ENCODE peak calls at places on chromosomes 6 and 20, in seven cellular contexts. One of them, this sample, is unnamed.

GRCh38 chr20:835220-836045 is 1.9 kb downstream of the FAM110A start:
- DNase-seq in fibroblast of mammary gland: no peak
- DNase-seq in sigmoid colon: no peak
- DNase-seq in left lung: no peak
- DNase-seq in bronchial epithelial cell: no peak
- DNase-seq in fibroblast of pulmonary artery: no peak
- DNase-seq in IMR-90: no peak
- DNase-seq in this sample: no peak

GRCh38 chr6:152378154-152378553 is 259.0 kb downstream of the SYNE1 start:
- DNase-seq in fibroblast of mammary gland: peak
- DNase-seq in sigmoid colon: no peak
- DNase-seq in left lung: no peak
- DNase-seq in bronchial epithelial cell: peak
- DNase-seq in fibroblast of pulmonary artery: peak
- DNase-seq in IMR-90: peak
- DNase-seq in this sample: peak

GRCh38 chr6:85236636-85237035 is 213.2 kb upstream of the NT5E start:
- DNase-seq in fibroblast of mammary gland: no peak
- DNase-seq in sigmoid colon: no peak
- DNase-seq in left lung: no peak
- DNase-seq in bronchial epithelial cell: peak
- DNase-seq in fibroblast of pulmonary artery: no peak
- DNase-seq in IMR-90: peak
- DNase-seq in this sample: peak

GRCh38 chr6:119148825-119149525 is 70.5 kb upstream of the FAM184A start:
- DNase-seq in fibroblast of mammary gland: peak
- DNase-seq in sigmoid colon: no peak
- DNase-seq in left lung: no peak
- DNase-seq in bronchial epithelial cell: peak
- DNase-seq in fibroblast of pulmonary artery: no peak
- DNase-seq in IMR-90: peak
- DNase-seq in this sample: no peak

GRCh38 chr6:26552640-26553189 is 14.5 kb downstream of the HMGN4 start:
- DNase-seq in fibroblast of mammary gland: no peak
- DNase-seq in sigmoid colon: no peak
- DNase-seq in left lung: no peak
- DNase-seq in bronchial epithelial cell: no peak
- DNase-seq in fibroblast of pulmonary artery: no peak
- DNase-seq in IMR-90: no peak
- DNase-seq in this sample: no peak

GRCh38 chr6:42337985-42338572 is 113.6 kb downstream of the TRERF1 start:
- DNase-seq in fibroblast of mammary gland: no peak
- DNase-seq in sigmoid colon: no peak
- DNase-seq in left lung: no peak
- DNase-seq in bronchial epithelial cell: no peak
- DNase-seq in fibroblast of pulmonary artery: no peak
- DNase-seq in IMR-90: no peak
- DNase-seq in this sample: no peak

GRCh38 chr20:53238121-53238660 is 266.0 kb downstream of the TSHZ2 start:
- DNase-seq in fibroblast of mammary gland: peak
- DNase-seq in sigmoid colon: no peak
- DNase-seq in left lung: no peak
- DNase-seq in bronchial epithelial cell: no peak
- DNase-seq in fibroblast of pulmonary artery: peak
- DNase-seq in IMR-90: no peak
- DNase-seq in this sample: no peak

GRCh38 chr6:122832515-122833228 is 43.6 kb downstream of the SMPDL3A start:
- DNase-seq in fibroblast of mammary gland: no peak
- DNase-seq in sigmoid colon: no peak
- DNase-seq in left lung: no peak
- DNase-seq in bronchial epithelial cell: no peak
- DNase-seq in fibroblast of pulmonary artery: no peak
- DNase-seq in IMR-90: no peak
- DNase-seq in this sample: no peak

GRCh38 chr6:40806479-40806878 is 219.3 kb upstream of the LRFN2 start:
- DNase-seq in fibroblast of mammary gland: no peak
- DNase-seq in sigmoid colon: no peak
- DNase-seq in left lung: no peak
- DNase-seq in bronchial epithelial cell: no peak
- DNase-seq in fibroblast of pulmonary artery: no peak
- DNase-seq in IMR-90: no peak
- DNase-seq in this sample: no peak

GRCh38 chr6:168032383-168032760 is 34.9 kb downstream of the KIF25 start:
- DNase-seq in fibroblast of mammary gland: peak
- DNase-seq in sigmoid colon: no peak
- DNase-seq in left lung: no peak
- DNase-seq in bronchial epithelial cell: peak
- DNase-seq in fibroblast of pulmonary artery: peak
- DNase-seq in IMR-90: peak
- DNase-seq in this sample: peak
- H3K4me3 ChIP-seq in fibroblast of mammary gland: no peak
- H3K4me3 ChIP-seq in sigmoid colon: no peak
- H3K4me3 ChIP-seq in left lung: no peak
- H3K4me3 ChIP-seq in bronchial epithelial cell: no peak
- H3K4me3 ChIP-seq in fibroblast of pulmonary artery: no peak
- H3K4me3 ChIP-seq in IMR-90: no peak
- H3K4me3 ChIP-seq in this sample: no peak

DNA sequence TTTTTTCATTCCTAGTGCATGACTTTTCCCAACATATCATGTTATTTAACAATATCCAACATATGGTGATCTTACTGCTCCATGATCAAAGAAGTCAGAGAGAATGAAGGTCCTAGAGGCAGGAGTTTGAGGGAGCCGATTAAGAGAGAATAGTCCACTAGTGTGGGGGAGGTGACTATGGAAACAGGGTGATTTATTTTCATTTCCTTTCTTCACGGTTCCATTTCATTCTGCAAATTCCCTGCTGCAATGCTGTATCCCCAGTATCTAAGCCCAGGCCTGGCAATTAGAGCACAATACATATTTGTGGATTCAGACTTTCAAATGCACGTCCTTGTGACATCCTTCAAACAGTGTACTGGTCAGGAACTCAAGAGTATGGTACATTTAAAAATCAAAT is 91.4 kb downstream of the CD83 start:
- DNase-seq in fibroblast of mammary gland: no peak
- DNase-seq in sigmoid colon: no peak
- DNase-seq in left lung: no peak
- DNase-seq in bronchial epithelial cell: no peak
- DNase-seq in fibroblast of pulmonary artery: no peak
- DNase-seq in IMR-90: no peak
- DNase-seq in this sample: no peak
- TF ChIP-seq CTCF in fibroblast of mammary gland: no peak
- TF ChIP-seq CTCF in sigmoid colon: no peak
- TF ChIP-seq CTCF in left lung: no peak
- TF ChIP-seq CTCF in bronchial epithelial cell: no peak
- TF ChIP-seq CTCF in fibroblast of pulmonary artery: no peak
- TF ChIP-seq CTCF in IMR-90: no peak
- TF ChIP-seq CTCF in this sample: no peak

DNA sequence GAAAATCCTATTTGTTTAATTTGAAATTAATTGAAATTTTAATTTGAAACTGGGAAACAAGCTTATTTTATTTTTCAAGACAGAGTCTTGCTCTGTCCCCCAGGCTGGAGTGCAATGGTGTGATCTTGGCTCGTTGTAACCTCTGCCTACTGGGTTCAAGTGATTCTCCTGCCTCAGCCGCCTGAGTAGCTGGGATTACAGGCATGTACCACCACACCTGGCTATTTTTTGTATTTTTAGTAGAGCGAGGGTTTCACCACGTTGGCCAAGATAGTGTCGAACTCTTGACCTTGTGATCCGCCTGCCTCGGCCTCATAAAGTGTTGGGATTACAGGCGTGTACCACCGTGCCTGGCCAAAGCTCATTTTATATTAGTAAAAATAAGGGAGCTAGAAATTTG is 4.2 kb downstream of the SRSF3 start:
- DNase-seq in fibroblast of mammary gland: no peak
- DNase-seq in sigmoid colon: peak
- DNase-seq in left lung: no peak
- DNase-seq in bronchial epithelial cell: no peak
- DNase-seq in fibroblast of pulmonary artery: no peak
- DNase-seq in IMR-90: no peak
- DNase-seq in this sample: no peak
- H3K4me3 ChIP-seq in fibroblast of mammary gland: peak
- H3K4me3 ChIP-seq in sigmoid colon: peak
- H3K4me3 ChIP-seq in left lung: peak
- H3K4me3 ChIP-seq in bronchial epithelial cell: peak
- H3K4me3 ChIP-seq in fibroblast of pulmonary artery: peak
- H3K4me3 ChIP-seq in IMR-90: peak
- H3K4me3 ChIP-seq in this sample: peak

GRCh38 chr6:139374357-139375238 is at the start of gene CITED2:
- DNase-seq in fibroblast of mammary gland: peak
- DNase-seq in sigmoid colon: peak
- DNase-seq in left lung: peak
- DNase-seq in bronchial epithelial cell: peak
- DNase-seq in fibroblast of pulmonary artery: peak
- DNase-seq in IMR-90: peak
- DNase-seq in this sample: peak
- TF ChIP-seq CTCF in fibroblast of mammary gland: peak
- TF ChIP-seq CTCF in sigmoid colon: peak
- TF ChIP-seq CTCF in left lung: no peak
- TF ChIP-seq CTCF in bronchial epithelial cell: peak
- TF ChIP-seq CTCF in fibroblast of pulmonary artery: peak
- TF ChIP-seq CTCF in IMR-90: peak
- TF ChIP-seq CTCF in this sample: peak

GRCh38 chr6:166958926-166959861 is 2.8 kb upstream of the RNASET2 start:
- DNase-seq in fibroblast of mammary gland: peak
- DNase-seq in sigmoid colon: no peak
- DNase-seq in left lung: peak
- DNase-seq in bronchial epithelial cell: peak
- DNase-seq in fibroblast of pulmonary artery: peak
- DNase-seq in IMR-90: no peak
- DNase-seq in this sample: no peak
- H3K4me3 ChIP-seq in fibroblast of mammary gland: no peak
- H3K4me3 ChIP-seq in sigmoid colon: no peak
- H3K4me3 ChIP-seq in left lung: peak
- H3K4me3 ChIP-seq in bronchial epithelial cell: no peak
- H3K4me3 ChIP-seq in fibroblast of pulmonary artery: no peak
- H3K4me3 ChIP-seq in IMR-90: no peak
- H3K4me3 ChIP-seq in this sample: no peak

GRCh38 chr20:21519136-21519584 is 5.3 kb upstream of the NKX2-2 start:
- DNase-seq in fibroblast of mammary gland: no peak
- DNase-seq in sigmoid colon: no peak
- DNase-seq in left lung: no peak
- DNase-seq in bronchial epithelial cell: no peak
- DNase-seq in fibroblast of pulmonary artery: no peak
- DNase-seq in IMR-90: no peak
- DNase-seq in this sample: no peak

GRCh38 chr20:21521596-21522478 is 8.0 kb upstream of the NKX2-2 start:
- DNase-seq in fibroblast of mammary gland: no peak
- DNase-seq in sigmoid colon: no peak
- DNase-seq in left lung: no peak
- DNase-seq in bronchial epithelial cell: no peak
- DNase-seq in fibroblast of pulmonary artery: no peak
- DNase-seq in IMR-90: no peak
- DNase-seq in this sample: no peak

GRCh38 chr20:21523398-21523868 is 9.6 kb upstream of the NKX2-2 start:
- DNase-seq in fibroblast of mammary gland: no peak
- DNase-seq in sigmoid colon: no peak
- DNase-seq in left lung: no peak
- DNase-seq in bronchial epithelial cell: no peak
- DNase-seq in fibroblast of pulmonary artery: no peak
- DNase-seq in IMR-90: no peak
- DNase-seq in this sample: no peak

GRCh38 chr20:21522479-21523397 is 8.9 kb upstream of the NKX2-2 start:
- DNase-seq in fibroblast of mammary gland: no peak
- DNase-seq in sigmoid colon: no peak
- DNase-seq in left lung: no peak
- DNase-seq in bronchial epithelial cell: no peak
- DNase-seq in fibroblast of pulmonary artery: no peak
- DNase-seq in IMR-90: no peak
- DNase-seq in this sample: no peak

GRCh38 chr20:21520702-21521595 is 7.1 kb upstream of the NKX2-2 start:
- DNase-seq in fibroblast of mammary gland: peak
- DNase-seq in sigmoid colon: no peak
- DNase-seq in left lung: no peak
- DNase-seq in bronchial epithelial cell: peak
- DNase-seq in fibroblast of pulmonary artery: no peak
- DNase-seq in IMR-90: no peak
- DNase-seq in this sample: peak
- TF ChIP-seq CTCF in fibroblast of mammary gland: no peak
- TF ChIP-seq CTCF in sigmoid colon: no peak
- TF ChIP-seq CTCF in left lung: no peak
- TF ChIP-seq CTCF in bronchial epithelial cell: no peak
- TF ChIP-seq CTCF in fibroblast of pulmonary artery: no peak
- TF ChIP-seq CTCF in IMR-90: no peak
- TF ChIP-seq CTCF in this sample: no peak

This sample was measured in epithelial cell of esophagus.